ENCODE peak calls at places on chromosomes 1 and 21, in four cellular contexts. E, A, O and Y are unnamed samples.

GRCh38 chr1:217525773-217526490 is 105.0 kb downstream of the GPATCH2 start:
- DNase-seq in O (no peak), E (no peak), A (no peak), Y (no peak)

GRCh38 chr1:182359645-182360044 is 31.9 kb downstream of the GLUL start:
- DNase-seq in E (peak), O (no peak), A (no peak), Y (no peak)

GRCh38 chr1:172122381-172122780 is 281.1 kb downstream of the DNM3 start:
- DNase-seq in A (no peak), E (no peak), O (no peak), Y (no peak)

GRCh38 chr21:34807881-34808568 is 139.2 kb downstream of the CLIC6 start:
- DNase-seq in A (no peak), E (no peak), O (no peak), Y (peak)

GRCh38 chr1:86504130-86504479 is 35.4 kb downstream of the CLCA1 start:
- DNase-seq in O (no peak), A (no peak), E (peak), Y (no peak)

GRCh38 chr1:167182571-167183320 is 37.9 kb upstream of the POU2F1 start:
- DNase-seq in A (no peak), O (no peak), E (no peak), Y (no peak)

GRCh38 chr21:14526816-14527689 is 19.1 kb downstream of the SAMSN1 start:
- DNase-seq in A (no peak), E (peak), O (no peak), Y (no peak)

GRCh38 chr21:38126677-38127271 is 130.0 kb upstream of the KCNJ15 start:
- DNase-seq in E (peak), O (peak), A (peak), Y (peak)

GRCh38 chr21:37529649-37530048 is 163.1 kb downstream of the DYRK1A start:
- DNase-seq in A (no peak), E (no peak), O (no peak), Y (no peak)

GRCh38 chr21:15729674-15730483 is at the start of gene USP25:
- DNase-seq in O (peak), E (peak), A (peak), Y (peak)

GRCh38 chr1:152109231-152109997 is 5.8 kb downstream of the TCHH start:
- DNase-seq in E (no peak), O (no peak), A (peak), Y (peak)

GRCh38 chr1:23592209-23592905 is 33.1 kb upstream of the ID3 start:
- DNase-seq in O (no peak), E (no peak), A (no peak), Y (no peak)

GRCh38 chr1:23593556-23594148 is 34.4 kb upstream of the ID3 start:
- DNase-seq in A (no peak), E (no peak), O (peak), Y (peak)

GRCh38 chr1:23591460-23592208 is 32.3 kb upstream of the ID3 start:
- DNase-seq in O (peak), A (no peak), E (no peak), Y (peak)

GRCh38 chr1:23594149-23594917 is 35.0 kb upstream of the ID3 start:
- DNase-seq in E (no peak), O (no peak), A (no peak), Y (no peak)

GRCh38 chr1:23593042-23593521 is 33.8 kb upstream of the ID3 start:
- DNase-seq in A (no peak), O (no peak), E (no peak), Y (no peak)
- TF ChIP-seq HMGXB4 in A (no peak), O (no peak), E (no peak), Y (no peak)

GRCh38 chr1:234911787-234912186 is 216.8 kb downstream of the TOMM20 start:
- DNase-seq in E (no peak), O (no peak), A (no peak), Y (no peak)
- TF ChIP-seq HMGXB4 in E (no peak), O (no peak), A (no peak), Y (no peak)

GRCh38 chr1:23558872-23559135 is 497 bp downstream of the ID3 start:
- DNase-seq in O (no peak), E (peak), A (no peak), Y (peak)

GRCh38 chr1:23559136-23559984 is at the start of gene ID3:
- DNase-seq in A (peak), E (peak), O (peak), Y (peak)

GRCh38 chr1:23556661-23557470 is 2.4 kb downstream of the ID3 start:
- DNase-seq in O (peak), E (no peak), A (no peak), Y (peak)

GRCh38 chr1:23557471-23558124 is 1.7 kb downstream of the ID3 start:
- DNase-seq in A (no peak), E (no peak), O (no peak), Y (no peak)

DNA sequence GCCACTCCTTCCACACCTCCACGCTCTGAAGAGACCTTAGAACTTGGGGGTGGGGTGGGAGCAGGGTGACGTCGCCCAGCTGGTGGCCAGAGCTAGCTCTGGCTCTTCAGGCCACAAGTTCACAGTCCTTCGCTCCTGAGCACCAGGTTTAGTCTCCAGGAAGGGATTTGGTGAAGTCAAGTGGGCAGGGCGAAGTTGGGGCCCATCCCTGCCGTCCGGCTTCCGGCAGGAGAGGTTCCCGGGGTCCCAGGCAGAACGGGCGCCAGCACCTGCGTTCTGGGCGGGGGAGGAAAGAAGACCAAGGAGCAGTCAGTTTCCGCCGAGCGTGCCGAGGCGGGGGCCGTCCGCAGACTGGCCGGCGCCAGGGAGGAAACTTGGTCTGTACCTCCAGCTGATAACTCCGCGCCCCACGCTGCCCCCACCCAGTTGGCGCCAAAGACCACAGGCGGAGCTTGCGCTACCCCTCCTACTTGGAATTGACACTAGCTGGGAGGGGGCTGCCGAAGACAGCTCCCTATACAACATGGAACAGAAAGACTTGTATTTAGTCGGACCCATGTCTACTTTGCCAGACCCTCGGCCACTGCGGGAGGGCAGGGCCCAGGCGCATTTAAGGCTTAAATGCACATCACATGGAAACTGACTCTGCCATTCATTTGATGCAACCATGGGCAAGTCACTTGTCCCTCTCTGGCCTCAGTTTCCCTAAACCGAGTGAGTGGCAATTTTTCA is 995 bp downstream of the ID3 start:
- DNase-seq in E (peak), O (peak), A (peak), Y (no peak)
- TF ChIP-seq HMGXB4 in E (no peak), O (peak), A (peak), Y (peak)

GRCh38 chr1:232904566-232904965 is 45.8 kb upstream of the NTPCR start:
- DNase-seq in E (no peak), A (no peak), O (no peak), Y (peak)
- TF ChIP-seq HMGXB4 in E (no peak), A (no peak), O (no peak), Y (no peak)

GRCh38 chr1:51343624-51344023 is 13.3 kb upstream of the TTC39A start:
- DNase-seq in A (no peak), O (no peak), E (no peak), Y (no peak)
- TF ChIP-seq HMGXB4 in A (no peak), O (no peak), E (no peak), Y (no peak)

DNA sequence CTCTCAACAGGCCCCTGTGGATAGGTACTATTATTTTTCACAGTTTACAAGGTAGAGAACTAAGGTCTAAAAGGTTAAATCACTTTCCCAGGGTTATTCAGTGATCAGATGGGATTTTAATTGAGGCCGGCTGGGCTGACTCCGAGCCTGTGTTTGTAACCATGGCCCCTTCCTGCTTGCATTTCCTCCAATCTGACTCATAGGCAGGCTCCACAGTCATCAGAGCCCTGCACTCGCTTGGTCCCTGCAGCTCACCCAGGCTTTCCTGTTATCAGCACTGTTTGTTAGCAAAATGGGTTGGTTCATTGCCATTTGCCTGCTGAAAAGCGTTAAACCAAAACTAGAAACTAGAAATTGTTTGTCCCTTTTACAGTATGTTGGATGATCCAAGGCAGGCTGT is 41.4 kb upstream of the LMX1A start:
- DNase-seq in A (no peak), O (no peak), E (peak), Y (no peak)
- TF ChIP-seq HMGXB4 in A (no peak), O (no peak), E (no peak), Y (no peak)

GRCh38 chr1:160371346-160371631 is 4.4 kb downstream of the NHLH1 start:
- DNase-seq in E (no peak), O (no peak), A (no peak), Y (no peak)
- TF ChIP-seq HMGXB4 in E (no peak), O (no peak), A (no peak), Y (no peak)

GRCh38 chr1:228029281-228029680 is 22.5 kb downstream of the WNT3A start:
- DNase-seq in O (no peak), A (no peak), E (no peak), Y (no peak)
- TF ChIP-seq HMGXB4 in O (no peak), A (no peak), E (no peak), Y (no peak)

GRCh38 chr1:99170516-99170915 is 93.8 kb upstream of the PLPPR4 start:
- DNase-seq in O (no peak), E (no peak), A (no peak), Y (peak)
- TF ChIP-seq HMGXB4 in O (no peak), E (no peak), A (no peak), Y (no peak)

GRCh38 chr1:23800396-23801337 is at the start of gene GALE:
- DNase-seq in E (peak), A (peak), O (peak), Y (peak)
- TF ChIP-seq HMGXB4 in E (peak), A (peak), O (no peak), Y (no peak)